ENCODE peak calls at places on chromosomes 6 and 20, in ten cellular contexts. L, O, V, J, C, G, X, Z, K and H are unnamed samples. For H3K4me1, the result is how much of the 10 kb centered on the place peaks cover.

GRCh38 chr6:90044833-90045337 is 150.6 kb downstream of the GJA10 start:
- DNase-seq in V (peak), X (peak), K (no peak), O (no peak), Z (no peak), J (no peak), G (no peak), L (no peak), C (peak), H (no peak)

GRCh38 chr6:170289108-170289931 is 1.6 kb downstream of the DLL1 start:
- DNase-seq in G (peak), O (peak), Z (no peak), L (no peak), V (peak), C (no peak), K (peak), J (no peak), X (no peak), H (no peak)

GRCh38 chr20:62888406-62888805 is 26.8 kb upstream of the TCFL5 start:
- DNase-seq in L (no peak), K (no peak), O (no peak), J (no peak), X (no peak), V (no peak), C (no peak), G (no peak), Z (no peak), H (no peak)

GRCh38 chr6:7255918-7256317 is 57.1 kb downstream of the SSR1 start:
- DNase-seq in G (no peak), K (no peak), V (no peak), Z (no peak), J (no peak), O (peak), L (no peak), C (no peak), X (no peak), H (no peak)

GRCh38 chr6:51892339-51892738 is 195.1 kb downstream of the PKHD1 start:
- DNase-seq in V (no peak), J (no peak), O (no peak), L (no peak), C (peak), Z (no peak), K (no peak), X (no peak), G (no peak), H (no peak)

GRCh38 chr6:90411292-90411781 is 114.7 kb upstream of the BACH2 start:
- DNase-seq in V (peak), X (peak), G (no peak), Z (no peak), C (peak), O (no peak), L (peak), J (peak), K (no peak), H (no peak)

GRCh38 chr6:27472182-27472616 is 706 bp downstream of the ZNF184 start:
- DNase-seq in J (no peak), K (peak), V (peak), O (peak), L (peak), G (peak), C (peak), X (peak), Z (peak), H (peak)

GRCh38 chr6:53250761-53251672 is 97.7 kb downstream of the ELOVL5 start:
- DNase-seq in J (no peak), K (no peak), Z (no peak), O (no peak), C (peak), X (no peak), V (peak), L (no peak), G (no peak), H (no peak)

GRCh38 chr6:42166444-42167141 is 6.6 kb upstream of the GUCA1A start:
- DNase-seq in X (peak), G (no peak), L (peak), O (peak), V (peak), Z (peak), J (peak), K (peak), C (peak), H (peak)

GRCh38 chr20:37359331-37359730 is 13.4 kb downstream of the SRC start:
- DNase-seq in C (no peak), J (no peak), V (no peak), K (no peak), Z (no peak), X (no peak), O (peak), L (no peak), G (peak), H (no peak)

GRCh38 chr6:18343741-18344140 is 43.4 kb upstream of the RNF144B start:
- DNase-seq in K (no peak), L (no peak), C (peak), X (no peak), O (no peak), Z (no peak), J (no peak), V (peak), G (no peak), H (no peak)

GRCh38 chr20:49871391-49871948 is 43.9 kb downstream of the SPATA2 start:
- DNase-seq in Z (no peak), K (no peak), L (no peak), X (no peak), O (no peak), V (no peak), J (no peak), C (no peak), G (no peak), H (no peak)

GRCh38 chr6:135251416-135251815 is 70.3 kb downstream of the MYB start:
- DNase-seq in V (no peak), Z (no peak), G (no peak), K (no peak), L (no peak), X (peak), C (no peak), O (no peak), J (peak), H (no peak)

GRCh38 chr20:57389695-57390603 is 1.2 kb upstream of the RBM38 start:
- DNase-seq in Z (no peak), G (peak), L (no peak), V (no peak), J (no peak), X (peak), O (peak), C (no peak), K (peak), H (no peak)

GRCh38 chr20:48999890-49000870 is 45.9 kb upstream of the CSE1L start:
- DNase-seq in K (no peak), Z (no peak), X (no peak), G (no peak), O (no peak), L (no peak), J (no peak), V (peak), C (no peak), H (no peak)

GRCh38 chr6:138527376-138528092 is 28.2 kb upstream of the NHSL1 start:
- DNase-seq in J (no peak), L (no peak), K (no peak), O (no peak), V (no peak), X (peak), G (no peak), Z (no peak), C (no peak), H (no peak)

GRCh38 chr6:26223677-26224546 is 136.7 kb downstream of the HFE start:
- DNase-seq in O (peak), V (peak), L (peak), Z (peak), X (peak), K (peak), G (peak), C (peak), J (peak), H (peak)

GRCh38 chr6:108760158-108761050 is 87.8 kb upstream of the ARMC2 start:
- DNase-seq in L (peak), X (peak), O (peak), V (no peak), Z (peak), C (no peak), J (no peak), K (no peak), G (no peak), H (peak)

GRCh38 chr6:17066610-17067009 is 35.2 kb upstream of the STMND1 start:
- DNase-seq in L (no peak), J (no peak), K (no peak), X (no peak), O (no peak), Z (no peak), V (no peak), G (no peak), C (no peak), H (no peak)

GRCh38 chr6:109912136-109912535 is 66.0 kb upstream of the GPR6 start:
- DNase-seq in K (no peak), J (no peak), L (no peak), V (no peak), Z (no peak), O (no peak), X (no peak), C (no peak), G (no peak), H (no peak)

GRCh38 chr20:3239026-3239866 is at the start of gene SLC4A11:
- DNase-seq in Z (peak), L (peak), X (peak), C (peak), K (no peak), J (peak), O (peak), V (peak), G (no peak), H (peak)

GRCh38 chr6:75481936-75482593 is 11.5 kb downstream of the FILIP1 start:
- DNase-seq in X (no peak), O (no peak), C (no peak), J (no peak), G (no peak), L (no peak), Z (no peak), K (no peak), V (no peak), H (peak)

DNA sequence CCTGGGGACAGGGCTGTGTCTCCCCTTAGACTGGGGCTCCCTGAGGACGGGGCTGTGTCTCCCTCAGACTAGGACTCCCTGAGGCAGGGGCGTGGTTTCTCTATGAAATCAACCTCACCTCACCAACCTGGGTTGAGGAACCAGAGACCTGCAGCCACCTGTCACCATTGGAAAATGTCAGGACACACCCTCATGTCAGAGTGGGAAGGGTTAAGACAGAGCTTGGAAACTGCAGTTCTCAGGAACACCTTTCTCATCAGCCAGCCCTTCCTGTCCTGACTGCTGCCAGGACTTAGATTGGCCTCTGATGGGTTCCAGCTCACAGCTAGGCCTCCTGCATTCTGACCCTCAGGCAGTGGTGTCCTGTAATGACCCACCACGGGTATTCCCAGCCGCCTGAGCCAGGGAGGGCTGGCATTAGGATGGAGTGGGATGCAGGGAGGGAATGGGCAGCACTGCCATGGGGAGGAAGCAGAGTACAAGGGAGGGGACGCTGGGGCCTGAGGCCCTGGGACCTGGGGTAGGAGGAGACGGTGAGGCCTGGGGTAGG is 76.3 kb downstream of the MRPL14 start:
- DNase-seq in K (no peak), X (no peak), C (peak), G (no peak), L (no peak), J (peak), Z (no peak), O (no peak), V (peak), H (no peak)
- H3K4me1 ChIP-seq in K (under half), X (under half), C (half or more), G (half or more), L (under half), J (under half), Z (half or more), O (under half), V (half or more), H (under half)

DNA sequence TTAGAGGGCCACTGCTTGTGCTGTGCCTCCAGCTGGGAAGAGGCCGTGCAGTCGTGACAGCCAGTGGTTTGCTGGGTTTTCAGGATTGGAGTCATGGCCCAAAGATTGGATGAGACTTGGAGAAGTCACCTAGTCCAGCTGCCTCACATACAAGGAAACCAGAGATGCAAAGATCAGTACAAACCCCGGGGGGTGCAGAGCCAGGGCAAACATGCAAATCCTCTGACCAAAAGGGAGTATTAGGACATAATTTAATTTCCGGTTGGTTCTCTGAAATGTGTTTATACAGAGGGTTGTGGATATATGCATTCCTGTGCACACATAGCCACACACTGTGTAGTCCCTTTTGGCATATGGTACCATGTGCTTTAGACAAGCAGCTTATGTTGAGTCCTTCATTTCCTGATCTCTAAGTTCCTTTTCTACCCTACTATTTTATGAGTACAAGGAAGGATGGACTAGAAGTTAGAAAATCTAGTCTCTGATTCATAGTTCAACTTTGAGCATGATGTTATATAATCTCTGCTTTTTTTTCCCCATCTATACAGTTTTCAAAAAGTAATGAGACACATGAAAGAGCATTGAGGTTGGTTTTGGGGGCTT is 123.5 kb downstream of the PLEKHG1 start:
- DNase-seq in O (no peak), V (no peak), J (no peak), Z (no peak), K (no peak), X (no peak), G (no peak), C (no peak), L (no peak), H (no peak)
- H3K4me1 ChIP-seq in O (under half), V (under half), J (under half), Z (under half), K (under half), X (under half), G (under half), C (under half), L (under half), H (under half)

GRCh38 chr6:150620244-150620643 is 20.6 kb downstream of the PLEKHG1 start:
- DNase-seq in X (no peak), C (no peak), Z (no peak), O (no peak), G (no peak), K (no peak), L (no peak), J (no peak), V (no peak), H (no peak)
- H3K4me1 ChIP-seq in X (under half), C (under half), Z (under half), O (under half), G (under half), K (under half), L (under half), J (under half), V (under half), H (under half)

DNA sequence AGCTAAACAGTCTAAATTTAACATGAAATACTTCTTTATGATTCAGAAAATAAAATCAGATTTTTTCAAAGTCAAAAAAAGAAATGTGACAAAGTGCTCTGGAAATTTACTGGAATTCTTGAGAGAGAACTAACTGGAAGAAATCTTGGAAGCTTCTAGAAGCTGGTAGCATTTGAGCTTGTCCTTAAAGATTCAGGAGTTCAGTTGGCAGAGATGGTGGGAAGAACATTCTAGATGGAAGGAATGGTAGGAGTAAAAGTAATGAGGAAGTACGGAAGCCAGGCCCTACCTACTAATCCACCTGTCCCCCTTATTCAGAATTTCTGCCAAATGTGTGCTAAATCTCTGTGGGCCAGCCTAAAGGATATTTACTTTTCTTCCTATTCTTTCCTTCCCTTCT is 21.2 kb downstream of the RALY start:
- DNase-seq in J (no peak), K (no peak), L (no peak), C (no peak), Z (no peak), G (no peak), V (no peak), X (no peak), O (no peak), H (no peak)
- H3K4me1 ChIP-seq in J (under half), K (under half), L (under half), C (under half), Z (half or more), G (half or more), V (under half), X (under half), O (under half), H (under half)